ENCODE peak calls at places on chromosomes 16 and 17, in six cellular contexts. One of them, this sample, is unnamed.

GRCh38 chr16:11248133-11248532 is 7.9 kb downstream of the SOCS1 start:
- DNase-seq in H1: no peak
- DNase-seq in H9: no peak
- DNase-seq in neuronal stem cell: no peak
- DNase-seq in mesenchymal stem cell: no peak
- DNase-seq in trophoblast cell: no peak
- DNase-seq in this sample: peak

GRCh38 chr16:66695935-66696668 is 441 bp downstream of the CMTM4 start:
- DNase-seq in H1: peak
- DNase-seq in H9: peak
- DNase-seq in neuronal stem cell: peak
- DNase-seq in mesenchymal stem cell: no peak
- DNase-seq in trophoblast cell: peak
- DNase-seq in this sample: no peak

GRCh38 chr17:1608676-1609075 is 20.0 kb downstream of the SLC43A2 start:
- DNase-seq in H1: no peak
- DNase-seq in H9: no peak
- DNase-seq in neuronal stem cell: no peak
- DNase-seq in mesenchymal stem cell: no peak
- DNase-seq in trophoblast cell: no peak
- DNase-seq in this sample: peak

GRCh38 chr17:77140878-77141767 is at the start of gene SEC14L1:
- DNase-seq in H1: peak
- DNase-seq in H9: peak
- DNase-seq in neuronal stem cell: peak
- DNase-seq in mesenchymal stem cell: peak
- DNase-seq in trophoblast cell: peak
- DNase-seq in this sample: no peak

GRCh38 chr17:45640141-45640850 is 143.8 kb upstream of the CRHR1 start:
- DNase-seq in H1: peak
- DNase-seq in H9: peak
- DNase-seq in neuronal stem cell: peak
- DNase-seq in mesenchymal stem cell: peak
- DNase-seq in trophoblast cell: peak
- DNase-seq in this sample: peak

GRCh38 chr17:76585649-76586593 is at the start of gene ST6GALNAC2:
- DNase-seq in H1: peak
- DNase-seq in H9: no peak
- DNase-seq in neuronal stem cell: no peak
- DNase-seq in mesenchymal stem cell: peak
- DNase-seq in trophoblast cell: peak
- DNase-seq in this sample: no peak

GRCh38 chr17:72361892-72362291 is 241.1 kb downstream of the SOX9 start:
- DNase-seq in H1: no peak
- DNase-seq in H9: no peak
- DNase-seq in neuronal stem cell: no peak
- DNase-seq in mesenchymal stem cell: peak
- DNase-seq in trophoblast cell: no peak
- DNase-seq in this sample: peak

GRCh38 chr16:50473375-50473945 is 74.7 kb upstream of the NKD1 start:
- DNase-seq in H1: no peak
- DNase-seq in H9: no peak
- DNase-seq in neuronal stem cell: no peak
- DNase-seq in mesenchymal stem cell: no peak
- DNase-seq in trophoblast cell: no peak
- DNase-seq in this sample: no peak

GRCh38 chr16:1870365-1871082 is 1.4 kb downstream of the MEIOB start:
- DNase-seq in H1: no peak
- DNase-seq in H9: no peak
- DNase-seq in neuronal stem cell: no peak
- DNase-seq in mesenchymal stem cell: peak
- DNase-seq in trophoblast cell: peak
- DNase-seq in this sample: peak

GRCh38 chr16:54055191-54055590 is 231.4 kb downstream of the IRX3 start:
- DNase-seq in H1: no peak
- DNase-seq in H9: no peak
- DNase-seq in neuronal stem cell: no peak
- DNase-seq in mesenchymal stem cell: no peak
- DNase-seq in trophoblast cell: no peak
- DNase-seq in this sample: no peak

GRCh38 chr17:8257801-8258200 is 8.7 kb downstream of the PFAS start:
- DNase-seq in H1: no peak
- DNase-seq in H9: no peak
- DNase-seq in neuronal stem cell: no peak
- DNase-seq in mesenchymal stem cell: no peak
- DNase-seq in trophoblast cell: no peak
- DNase-seq in this sample: no peak

GRCh38 chr17:44005865-44006580 is 1.6 kb downstream of the NAGS start:
- DNase-seq in H1: peak
- DNase-seq in H9: peak
- DNase-seq in neuronal stem cell: no peak
- DNase-seq in mesenchymal stem cell: peak
- DNase-seq in trophoblast cell: no peak
- DNase-seq in this sample: no peak

GRCh38 chr17:37259030-37259735 is 116.6 kb upstream of the C17orf78 start:
- DNase-seq in H1: no peak
- DNase-seq in H9: no peak
- DNase-seq in neuronal stem cell: no peak
- DNase-seq in mesenchymal stem cell: peak
- DNase-seq in trophoblast cell: peak
- DNase-seq in this sample: peak

GRCh38 chr17:78557598-78558039 is 19.6 kb downstream of the DNAH17 start:
- DNase-seq in H1: no peak
- DNase-seq in H9: no peak
- DNase-seq in neuronal stem cell: no peak
- DNase-seq in mesenchymal stem cell: peak
- DNase-seq in trophoblast cell: peak
- DNase-seq in this sample: peak

GRCh38 chr17:15143524-15143923 is 121.6 kb downstream of the PMP22 start:
- DNase-seq in H1: no peak
- DNase-seq in H9: peak
- DNase-seq in neuronal stem cell: no peak
- DNase-seq in mesenchymal stem cell: no peak
- DNase-seq in trophoblast cell: no peak
- DNase-seq in this sample: no peak

GRCh38 chr17:63171428-63172205 is 205.6 kb downstream of the TANC2 start:
- DNase-seq in H1: no peak
- DNase-seq in H9: no peak
- DNase-seq in neuronal stem cell: no peak
- DNase-seq in mesenchymal stem cell: peak
- DNase-seq in trophoblast cell: peak
- DNase-seq in this sample: peak

GRCh38 chr17:27892866-27893769 is at the start of gene LYRM9:
- DNase-seq in H1: peak
- DNase-seq in H9: peak
- DNase-seq in neuronal stem cell: peak
- DNase-seq in mesenchymal stem cell: peak
- DNase-seq in trophoblast cell: peak
- DNase-seq in this sample: peak

GRCh38 chr17:16003841-16004240 is 4.2 kb downstream of the TTC19 start:
- DNase-seq in H1: no peak
- DNase-seq in H9: no peak
- DNase-seq in neuronal stem cell: no peak
- DNase-seq in mesenchymal stem cell: no peak
- DNase-seq in trophoblast cell: no peak
- DNase-seq in this sample: no peak

GRCh38 chr17:67637901-67638641 is 79.7 kb upstream of the NOL11 start:
- DNase-seq in H1: no peak
- DNase-seq in H9: no peak
- DNase-seq in neuronal stem cell: no peak
- DNase-seq in mesenchymal stem cell: no peak
- DNase-seq in trophoblast cell: no peak
- DNase-seq in this sample: no peak

GRCh38 chr16:50530277-50531236 is 17.6 kb upstream of the NKD1 start:
- DNase-seq in H1: peak
- DNase-seq in H9: peak
- DNase-seq in neuronal stem cell: no peak
- DNase-seq in mesenchymal stem cell: no peak
- DNase-seq in trophoblast cell: peak
- DNase-seq in this sample: no peak

GRCh38 chr17:43701318-43701743 is 39.6 kb upstream of the MEOX1 start:
- DNase-seq in H1: no peak
- DNase-seq in H9: no peak
- DNase-seq in neuronal stem cell: no peak
- DNase-seq in mesenchymal stem cell: peak
- DNase-seq in trophoblast cell: no peak
- DNase-seq in this sample: peak

DNA sequence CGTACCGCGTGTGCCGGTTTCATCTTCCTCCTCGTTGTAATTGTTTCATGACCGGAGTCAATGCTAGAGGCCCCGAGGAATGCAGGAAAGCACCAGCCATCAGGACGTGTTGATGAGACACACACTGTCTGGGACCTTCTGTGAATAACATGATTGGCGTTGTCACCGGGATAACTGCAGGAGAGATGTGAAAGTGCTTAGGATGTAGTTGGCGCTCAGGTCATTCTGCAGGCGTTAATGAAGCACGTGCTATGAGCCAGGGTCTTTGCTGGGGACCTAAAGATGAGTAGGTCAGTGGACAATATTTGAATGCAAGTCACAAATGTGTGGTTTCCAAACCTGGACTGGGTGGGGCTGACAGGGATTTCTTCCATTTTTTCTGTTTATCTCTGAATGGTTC is 181.6 kb upstream of the HSBP1 start:
- DNase-seq in H1: peak
- DNase-seq in H9: peak
- DNase-seq in neuronal stem cell: no peak
- DNase-seq in mesenchymal stem cell: no peak
- DNase-seq in trophoblast cell: no peak
- DNase-seq in this sample: no peak
- H4K91ac ChIP-seq in H1: no peak
- H4K91ac ChIP-seq in H9: no peak
- H4K91ac ChIP-seq in neuronal stem cell: no peak
- H4K91ac ChIP-seq in mesenchymal stem cell: no peak
- H4K91ac ChIP-seq in trophoblast cell: no peak
- H4K91ac ChIP-seq in this sample: no peak

DNA sequence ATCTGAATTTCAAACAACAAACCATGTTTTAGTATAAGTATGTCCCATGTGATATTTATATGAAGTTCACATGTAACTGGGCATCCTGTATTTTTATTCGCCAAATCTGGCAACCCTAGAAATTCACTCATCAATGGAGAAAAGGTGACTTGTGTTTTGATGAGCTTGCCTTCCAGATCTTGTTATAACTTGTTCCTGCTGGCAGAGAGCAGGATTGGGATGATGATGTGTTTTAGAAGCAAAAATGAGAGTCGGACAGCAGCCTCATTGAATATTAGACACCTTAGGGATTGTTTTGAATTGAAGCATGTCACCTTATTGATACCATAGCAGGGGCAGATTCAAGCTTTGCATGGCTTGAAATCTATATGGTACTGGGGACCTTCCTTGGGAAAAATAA is 85.4 kb upstream of the MED13 start:
- DNase-seq in H1: no peak
- DNase-seq in H9: no peak
- DNase-seq in neuronal stem cell: no peak
- DNase-seq in mesenchymal stem cell: no peak
- DNase-seq in trophoblast cell: no peak
- DNase-seq in this sample: no peak
- H4K91ac ChIP-seq in H1: no peak
- H4K91ac ChIP-seq in H9: no peak
- H4K91ac ChIP-seq in neuronal stem cell: no peak
- H4K91ac ChIP-seq in mesenchymal stem cell: no peak
- H4K91ac ChIP-seq in trophoblast cell: no peak
- H4K91ac ChIP-seq in this sample: no peak

DNA sequence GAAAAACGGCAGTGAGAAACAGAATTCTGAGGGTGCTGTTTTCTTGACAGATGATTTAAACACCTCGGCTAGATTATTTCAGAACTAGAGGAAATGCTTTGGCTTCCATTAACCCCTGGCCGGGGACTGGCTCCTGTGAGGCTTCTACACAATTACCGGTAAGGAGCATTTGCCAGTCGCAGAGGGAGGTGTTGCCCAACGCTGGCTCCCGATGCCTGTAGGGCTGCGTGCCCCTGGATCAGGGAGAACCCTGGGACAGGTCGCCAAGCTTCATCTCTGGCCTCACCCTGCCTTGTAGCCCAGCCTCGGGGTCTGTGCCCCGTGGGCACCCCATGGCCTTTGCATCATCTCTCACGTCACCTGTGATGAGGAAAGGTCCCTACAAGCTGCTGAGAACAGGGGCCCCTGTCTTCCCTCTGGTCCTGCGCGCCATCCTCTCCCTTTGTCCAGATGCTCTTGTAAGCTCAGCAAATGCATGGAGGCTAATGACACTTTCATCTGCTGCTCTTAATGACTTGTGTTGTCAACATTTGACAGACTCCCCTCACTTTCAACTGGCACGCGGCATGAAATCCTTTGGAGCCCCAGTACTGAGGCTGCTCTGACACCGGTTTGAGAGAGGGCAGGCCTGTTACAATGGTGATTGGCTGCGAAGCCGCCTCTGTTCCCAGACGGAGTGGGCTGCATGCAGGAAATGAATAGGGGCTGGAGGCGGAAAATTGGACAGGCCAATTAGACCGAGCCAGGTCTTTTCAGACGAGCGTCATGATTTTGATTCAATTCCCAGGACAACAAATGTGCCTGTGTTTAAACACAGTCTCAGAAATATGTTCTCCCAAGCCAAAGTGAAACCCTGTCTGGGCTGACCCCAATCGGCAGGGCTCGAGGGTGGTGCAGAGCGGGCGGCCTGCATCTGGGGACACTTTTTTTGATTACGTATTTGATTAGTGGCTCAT is 85.5 kb upstream of the DOC2B start:
- DNase-seq in H1: peak
- DNase-seq in H9: no peak
- DNase-seq in neuronal stem cell: peak
- DNase-seq in mesenchymal stem cell: no peak
- DNase-seq in trophoblast cell: no peak
- DNase-seq in this sample: no peak
- H4K91ac ChIP-seq in H1: no peak
- H4K91ac ChIP-seq in H9: no peak
- H4K91ac ChIP-seq in neuronal stem cell: no peak
- H4K91ac ChIP-seq in mesenchymal stem cell: no peak
- H4K91ac ChIP-seq in trophoblast cell: no peak
- H4K91ac ChIP-seq in this sample: no peak

GRCh38 chr17:12342609-12343248 is 322.1 kb downstream of the MAP2K4 start:
- DNase-seq in H1: peak
- DNase-seq in H9: peak
- DNase-seq in neuronal stem cell: peak
- DNase-seq in mesenchymal stem cell: no peak
- DNase-seq in trophoblast cell: peak
- DNase-seq in this sample: no peak
- H4K91ac ChIP-seq in H1: no peak
- H4K91ac ChIP-seq in H9: no peak
- H4K91ac ChIP-seq in neuronal stem cell: no peak
- H4K91ac ChIP-seq in mesenchymal stem cell: no peak
- H4K91ac ChIP-seq in trophoblast cell: no peak
- H4K91ac ChIP-seq in this sample: peak